ENCODE peak calls at places on chromosomes 16 and 17, in five cellular contexts. One of them, this sample, is unnamed. For H3K9me3, the result is how much of the 10 kb centered on the place peaks cover.

GRCh38 chr17:66941773-66942452 is 22.6 kb upstream of the CACNG4 start:
- DNase-seq in stomach: no peak
- DNase-seq in breast epithelium: peak
- DNase-seq in body of pancreas: no peak
- DNase-seq in adrenal gland: no peak
- DNase-seq in this sample: no peak

GRCh38 chr17:63838586-63839184 is 3.8 kb downstream of the SMARCD2 start:
- DNase-seq in stomach: peak
- DNase-seq in breast epithelium: peak
- DNase-seq in body of pancreas: peak
- DNase-seq in adrenal gland: peak
- DNase-seq in this sample: no peak

GRCh38 chr16:85750021-85750826 is 672 bp downstream of the C16orf74 start:
- DNase-seq in stomach: peak
- DNase-seq in breast epithelium: no peak
- DNase-seq in body of pancreas: no peak
- DNase-seq in adrenal gland: no peak
- DNase-seq in this sample: no peak

GRCh38 chr17:83193336-83194188 is 114.2 kb downstream of the METRNL start:
- DNase-seq in stomach: peak
- DNase-seq in breast epithelium: peak
- DNase-seq in body of pancreas: peak
- DNase-seq in adrenal gland: no peak
- DNase-seq in this sample: no peak

GRCh38 chr16:78396046-78396445 is 296.6 kb downstream of the WWOX start:
- DNase-seq in stomach: no peak
- DNase-seq in breast epithelium: no peak
- DNase-seq in body of pancreas: no peak
- DNase-seq in adrenal gland: no peak
- DNase-seq in this sample: no peak

GRCh38 chr17:11486726-11487310 is 111.5 kb upstream of the DNAH9 start:
- DNase-seq in stomach: no peak
- DNase-seq in breast epithelium: no peak
- DNase-seq in body of pancreas: no peak
- DNase-seq in adrenal gland: no peak
- DNase-seq in this sample: no peak

GRCh38 chr17:56947741-56948140 is 13.1 kb downstream of the COIL start:
- DNase-seq in stomach: no peak
- DNase-seq in breast epithelium: no peak
- DNase-seq in body of pancreas: no peak
- DNase-seq in adrenal gland: no peak
- DNase-seq in this sample: no peak

GRCh38 chr17:2436516-2436915 is 35.7 kb upstream of the MNT start:
- DNase-seq in stomach: no peak
- DNase-seq in breast epithelium: no peak
- DNase-seq in body of pancreas: peak
- DNase-seq in adrenal gland: no peak
- DNase-seq in this sample: no peak

GRCh38 chr16:87395181-87395842 is 3.2 kb downstream of the MAP1LC3B start:
- DNase-seq in stomach: no peak
- DNase-seq in breast epithelium: peak
- DNase-seq in body of pancreas: no peak
- DNase-seq in adrenal gland: no peak
- DNase-seq in this sample: no peak

GRCh38 chr16:85677383-85677967 is 11.3 kb downstream of the GINS2 start:
- DNase-seq in stomach: no peak
- DNase-seq in breast epithelium: no peak
- DNase-seq in body of pancreas: no peak
- DNase-seq in adrenal gland: no peak
- DNase-seq in this sample: no peak

GRCh38 chr17:32496348-32497078 is 9.7 kb downstream of the CDK5R1 start:
- DNase-seq in stomach: no peak
- DNase-seq in breast epithelium: no peak
- DNase-seq in body of pancreas: no peak
- DNase-seq in adrenal gland: no peak
- DNase-seq in this sample: no peak

GRCh38 chr17:79960788-79961522 is 74.7 kb downstream of the TBC1D16 start:
- DNase-seq in stomach: no peak
- DNase-seq in breast epithelium: no peak
- DNase-seq in body of pancreas: no peak
- DNase-seq in adrenal gland: no peak
- DNase-seq in this sample: no peak

GRCh38 chr17:77927777-77928518 is 30.6 kb upstream of the TNRC6C start:
- DNase-seq in stomach: no peak
- DNase-seq in breast epithelium: no peak
- DNase-seq in body of pancreas: no peak
- DNase-seq in adrenal gland: no peak
- DNase-seq in this sample: no peak

GRCh38 chr16:54633943-54634362 is 296.7 kb upstream of the IRX5 start:
- DNase-seq in stomach: peak
- DNase-seq in breast epithelium: no peak
- DNase-seq in body of pancreas: no peak
- DNase-seq in adrenal gland: no peak
- DNase-seq in this sample: no peak

GRCh38 chr17:55237268-55237667 is 27.5 kb upstream of the HLF start:
- DNase-seq in stomach: no peak
- DNase-seq in breast epithelium: no peak
- DNase-seq in body of pancreas: no peak
- DNase-seq in adrenal gland: no peak
- DNase-seq in this sample: no peak

GRCh38 chr17:28706471-28707338 is 5.0 kb downstream of the PROCA1 start:
- DNase-seq in stomach: no peak
- DNase-seq in breast epithelium: no peak
- DNase-seq in body of pancreas: no peak
- DNase-seq in adrenal gland: no peak
- DNase-seq in this sample: no peak

GRCh38 chr16:84483882-84484565 is 20.4 kb downstream of the MEAK7 start:
- DNase-seq in stomach: peak
- DNase-seq in breast epithelium: peak
- DNase-seq in body of pancreas: no peak
- DNase-seq in adrenal gland: no peak
- DNase-seq in this sample: no peak

GRCh38 chr17:79495665-79496064 is 115.2 kb downstream of the RBFOX3 start:
- DNase-seq in stomach: no peak
- DNase-seq in breast epithelium: no peak
- DNase-seq in body of pancreas: no peak
- DNase-seq in adrenal gland: no peak
- DNase-seq in this sample: no peak

GRCh38 chr17:39979021-39979660 is 1.5 kb upstream of the PSMD3 start:
- DNase-seq in stomach: no peak
- DNase-seq in breast epithelium: no peak
- DNase-seq in body of pancreas: no peak
- DNase-seq in adrenal gland: no peak
- DNase-seq in this sample: no peak

GRCh38 chr17:74059471-74059870 is 144.0 kb upstream of the RPL38 start:
- DNase-seq in stomach: peak
- DNase-seq in breast epithelium: no peak
- DNase-seq in body of pancreas: peak
- DNase-seq in adrenal gland: no peak
- DNase-seq in this sample: no peak

GRCh38 chr17:61568219-61569072 is 22.6 kb downstream of the NACA2 start:
- DNase-seq in stomach: no peak
- DNase-seq in breast epithelium: no peak
- DNase-seq in body of pancreas: no peak
- DNase-seq in adrenal gland: no peak
- DNase-seq in this sample: no peak

GRCh38 chr16:51399908-51400670 is 249.0 kb upstream of the SALL1 start:
- DNase-seq in stomach: no peak
- DNase-seq in breast epithelium: no peak
- DNase-seq in body of pancreas: no peak
- DNase-seq in adrenal gland: no peak
- DNase-seq in this sample: no peak

GRCh38 chr16:35911899-35912298 is 2452.5 kb downstream of the TP53TG3F start:
- DNase-seq in stomach: no peak
- DNase-seq in breast epithelium: no peak
- DNase-seq in body of pancreas: no peak
- DNase-seq in adrenal gland: no peak
- DNase-seq in this sample: no peak

DNA sequence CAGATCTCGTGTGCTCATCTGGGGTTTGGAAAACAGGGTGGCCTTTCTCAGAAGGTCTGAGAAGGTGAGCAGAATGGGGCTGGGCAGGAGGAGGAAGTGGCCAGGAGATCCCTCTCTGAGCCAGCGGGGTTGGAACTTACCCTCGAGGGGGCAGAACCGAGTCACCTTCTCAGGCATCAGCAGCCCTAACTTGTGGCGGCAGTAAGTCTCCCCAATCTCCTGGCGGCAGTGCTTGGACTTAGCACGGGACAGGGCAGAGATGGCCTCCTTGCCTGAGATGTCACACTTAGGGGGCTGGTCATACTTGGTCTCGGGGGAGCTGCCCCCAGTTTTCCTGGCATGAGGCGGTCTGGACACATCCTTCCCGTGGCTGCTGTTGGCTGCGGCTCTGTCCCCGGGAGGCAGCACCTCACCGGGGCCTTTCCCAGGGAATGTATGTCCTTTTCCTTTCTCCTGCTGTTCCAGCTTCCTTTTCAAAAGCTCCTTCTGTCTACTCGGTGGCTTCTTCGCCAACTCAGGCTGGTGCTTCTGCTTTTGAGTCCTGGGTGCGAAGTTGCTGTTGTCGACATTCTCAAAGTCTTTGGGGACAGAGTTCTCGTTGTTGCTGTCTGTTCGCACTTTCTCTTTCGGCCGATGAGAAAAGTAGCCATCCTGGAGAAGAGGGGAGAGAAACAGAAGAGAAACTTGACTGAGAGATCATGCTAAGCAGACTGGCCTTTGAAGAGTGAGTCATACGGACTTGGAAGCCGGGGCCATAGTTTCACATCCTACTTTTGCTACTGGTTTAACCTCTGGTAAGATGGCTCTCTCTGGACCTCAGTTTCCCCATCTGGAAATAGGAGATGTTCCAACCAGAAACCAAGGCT is 211.7 kb downstream of the XYLT1 start:
- DNase-seq in stomach: no peak
- DNase-seq in breast epithelium: no peak
- DNase-seq in body of pancreas: no peak
- DNase-seq in adrenal gland: no peak
- DNase-seq in this sample: no peak
- TF ChIP-seq POLR2A in stomach: no peak
- TF ChIP-seq POLR2A in breast epithelium: no peak
- TF ChIP-seq POLR2A in body of pancreas: no peak
- TF ChIP-seq POLR2A in adrenal gland: no peak
- TF ChIP-seq POLR2A in this sample: no peak

DNA sequence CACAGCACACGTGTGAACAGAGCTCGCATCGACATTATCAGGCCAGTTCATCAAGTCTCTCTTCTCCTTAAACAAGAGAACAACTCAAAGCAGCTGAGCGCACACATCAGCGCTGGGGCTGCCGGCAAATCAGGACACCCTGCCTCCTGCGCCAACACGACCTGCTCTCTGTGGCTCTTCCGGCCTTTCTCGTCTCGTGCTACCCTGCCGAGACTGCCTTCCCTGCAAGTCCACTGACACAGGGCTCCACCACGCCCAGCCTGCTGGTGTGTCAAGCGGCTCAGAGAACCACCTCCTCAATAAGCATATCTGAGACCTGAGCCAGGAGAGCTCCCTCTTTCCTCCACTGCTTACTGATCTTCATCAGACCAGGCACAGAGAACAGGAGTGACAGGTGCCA is 96.9 kb downstream of the ZNF778 start:
- DNase-seq in stomach: no peak
- DNase-seq in breast epithelium: no peak
- DNase-seq in body of pancreas: no peak
- DNase-seq in adrenal gland: no peak
- DNase-seq in this sample: no peak
- H3K9me3 ChIP-seq in stomach: under half
- H3K9me3 ChIP-seq in breast epithelium: under half
- H3K9me3 ChIP-seq in body of pancreas: under half
- H3K9me3 ChIP-seq in adrenal gland: under half
- H3K9me3 ChIP-seq in this sample: under half

GRCh38 chr17:45223541-45224528 is 2.1 kb downstream of the FMNL1 start:
- DNase-seq in stomach: no peak
- DNase-seq in breast epithelium: no peak
- DNase-seq in body of pancreas: no peak
- DNase-seq in adrenal gland: no peak
- DNase-seq in this sample: no peak

GRCh38 chr17:45221081-45221996 is at the start of gene FMNL1:
- DNase-seq in stomach: peak
- DNase-seq in breast epithelium: no peak
- DNase-seq in body of pancreas: no peak
- DNase-seq in adrenal gland: no peak
- DNase-seq in this sample: no peak

GRCh38 chr17:45221997-45222272 is 250 bp downstream of the FMNL1 start:
- DNase-seq in stomach: no peak
- DNase-seq in breast epithelium: no peak
- DNase-seq in body of pancreas: no peak
- DNase-seq in adrenal gland: no peak
- DNase-seq in this sample: no peak

GRCh38 chr17:45222994-45223540 is 1.4 kb downstream of the FMNL1 start:
- DNase-seq in stomach: no peak
- DNase-seq in breast epithelium: no peak
- DNase-seq in body of pancreas: no peak
- DNase-seq in adrenal gland: no peak
- DNase-seq in this sample: no peak

GRCh38 chr17:45222273-45222993 is 748 bp downstream of the FMNL1 start:
- DNase-seq in stomach: no peak
- DNase-seq in breast epithelium: no peak
- DNase-seq in body of pancreas: no peak
- DNase-seq in adrenal gland: no peak
- DNase-seq in this sample: no peak
- H3K27ac ChIP-seq in stomach: peak
- H3K27ac ChIP-seq in breast epithelium: peak
- H3K27ac ChIP-seq in body of pancreas: no peak
- H3K27ac ChIP-seq in adrenal gland: no peak
- H3K27ac ChIP-seq in this sample: peak

DNA sequence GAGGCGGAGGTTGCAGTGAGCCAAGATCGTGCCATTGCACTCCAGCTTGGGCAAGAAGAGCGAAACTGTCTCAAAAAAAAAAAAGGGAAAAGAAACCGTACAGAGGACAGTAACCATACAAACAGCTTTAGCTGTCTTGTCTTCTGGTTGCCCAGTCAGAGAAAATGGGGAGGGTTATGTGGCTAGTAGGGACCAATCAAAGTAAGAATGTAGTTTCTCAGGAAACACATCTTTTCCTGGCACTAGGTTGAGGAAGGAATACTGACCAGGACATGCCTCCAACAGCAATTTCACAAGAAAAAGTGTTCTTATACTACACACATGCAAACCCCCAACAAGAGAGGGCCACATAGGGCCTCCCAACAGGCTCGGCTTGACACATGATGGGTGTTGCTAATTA is 2.1 kb downstream of the MIF4GD start:
- DNase-seq in stomach: no peak
- DNase-seq in breast epithelium: no peak
- DNase-seq in body of pancreas: no peak
- DNase-seq in adrenal gland: peak
- DNase-seq in this sample: no peak
- TF ChIP-seq POLR2A in stomach: no peak
- TF ChIP-seq POLR2A in breast epithelium: no peak
- TF ChIP-seq POLR2A in body of pancreas: no peak
- TF ChIP-seq POLR2A in adrenal gland: no peak
- TF ChIP-seq POLR2A in this sample: no peak

GRCh38 chr16:62913924-62914323 is 877.7 kb upstream of the CDH8 start:
- DNase-seq in stomach: no peak
- DNase-seq in breast epithelium: no peak
- DNase-seq in body of pancreas: no peak
- DNase-seq in adrenal gland: no peak
- DNase-seq in this sample: no peak

GRCh38 chr16:62909597-62909996 is 873.4 kb upstream of the CDH8 start:
- DNase-seq in stomach: no peak
- DNase-seq in breast epithelium: no peak
- DNase-seq in body of pancreas: no peak
- DNase-seq in adrenal gland: no peak
- DNase-seq in this sample: no peak

GRCh38 chr16:62907562-62907961 is 871.3 kb upstream of the CDH8 start:
- DNase-seq in stomach: no peak
- DNase-seq in breast epithelium: no peak
- DNase-seq in body of pancreas: no peak
- DNase-seq in adrenal gland: no peak
- DNase-seq in this sample: no peak

GRCh38 chr16:62913333-62913732 is 877.1 kb upstream of the CDH8 start:
- DNase-seq in stomach: no peak
- DNase-seq in breast epithelium: no peak
- DNase-seq in body of pancreas: no peak
- DNase-seq in adrenal gland: no peak
- DNase-seq in this sample: no peak
- H3K9me3 ChIP-seq in stomach: under half
- H3K9me3 ChIP-seq in breast epithelium: under half
- H3K9me3 ChIP-seq in body of pancreas: under half
- H3K9me3 ChIP-seq in adrenal gland: under half
- H3K9me3 ChIP-seq in this sample: under half

This sample was measured in esophagus squamous epithelium.